ENCODE peak calls at places on chromosomes 7 and 10, in eight cellular contexts. J, B, R, P, I, S, T and F are unnamed samples.

GRCh38 chr10:554182-554848 is 135.2 kb downstream of the DIP2C start:
- DNase-seq in P (peak; percentile 69), T (no peak), B (no peak), J (no peak), I (no peak), S (no peak), R (peak; percentile 0), F (no peak)

GRCh38 chr10:102975483-102976057 is 57.5 kb downstream of the CNNM2 start:
- DNase-seq in I (no peak), T (no peak), J (no peak), S (no peak), P (no peak), B (no peak), R (no peak), F (no peak)

GRCh38 chr10:52940921-52941320 is 168.3 kb upstream of the MBL2 start:
- DNase-seq in J (no peak), T (no peak), I (peak; percentile 9), P (no peak), S (no peak), R (no peak), B (no peak), F (no peak)

GRCh38 chr10:30282226-30282625 is 66.9 kb downstream of the MTPAP start:
- DNase-seq in T (no peak), B (no peak), J (no peak), R (no peak), P (no peak), S (no peak), I (no peak), F (no peak)

GRCh38 chr7:95493247-95493646 is 7.5 kb downstream of the ASB4 start:
- DNase-seq in I (peak; percentile 33), P (peak; percentile 63), J (no peak), S (no peak), R (no peak), B (no peak), T (no peak), F (no peak)

GRCh38 chr10:112701528-112702295 is 248.3 kb upstream of the TCF7L2 start:
- DNase-seq in I (no peak), S (no peak), J (no peak), P (no peak), T (no peak), R (no peak), B (no peak), F (no peak)

GRCh38 chr7:101882595-101883564 is 65.5 kb downstream of the CUX1 start:
- DNase-seq in T (peak; percentile 79), B (peak; percentile 89), I (peak; percentile 100), R (peak; percentile 91), S (no peak), P (peak; percentile 100), J (peak; percentile 89), F (no peak)

GRCh38 chr7:102914585-102914984 is 1.8 kb downstream of the LRRC17 start:
- DNase-seq in I (no peak), B (peak; percentile 48), T (peak; percentile 67), S (no peak), P (peak; percentile 92), J (no peak), R (no peak), F (no peak)

GRCh38 chr10:49691588-49691987 is 12.1 kb downstream of the C10orf53 start:
- DNase-seq in T (no peak), I (no peak), P (no peak), S (no peak), R (no peak), J (no peak), B (no peak), F (no peak)

GRCh38 chr10:49686651-49687050 is 7.2 kb downstream of the C10orf53 start:
- DNase-seq in R (no peak), P (no peak), J (no peak), B (no peak), T (no peak), I (no peak), S (no peak), F (no peak)

GRCh38 chr10:49690673-49691356 is 11.4 kb downstream of the C10orf53 start:
- DNase-seq in R (no peak), I (no peak), B (no peak), S (no peak), T (no peak), P (peak; percentile 46), J (no peak), F (peak; percentile 22)

GRCh38 chr10:49688920-49689319 is 9.5 kb downstream of the C10orf53 start:
- DNase-seq in P (no peak), B (no peak), S (no peak), I (peak; percentile 27), R (no peak), T (no peak), J (no peak), F (no peak)

DNA sequence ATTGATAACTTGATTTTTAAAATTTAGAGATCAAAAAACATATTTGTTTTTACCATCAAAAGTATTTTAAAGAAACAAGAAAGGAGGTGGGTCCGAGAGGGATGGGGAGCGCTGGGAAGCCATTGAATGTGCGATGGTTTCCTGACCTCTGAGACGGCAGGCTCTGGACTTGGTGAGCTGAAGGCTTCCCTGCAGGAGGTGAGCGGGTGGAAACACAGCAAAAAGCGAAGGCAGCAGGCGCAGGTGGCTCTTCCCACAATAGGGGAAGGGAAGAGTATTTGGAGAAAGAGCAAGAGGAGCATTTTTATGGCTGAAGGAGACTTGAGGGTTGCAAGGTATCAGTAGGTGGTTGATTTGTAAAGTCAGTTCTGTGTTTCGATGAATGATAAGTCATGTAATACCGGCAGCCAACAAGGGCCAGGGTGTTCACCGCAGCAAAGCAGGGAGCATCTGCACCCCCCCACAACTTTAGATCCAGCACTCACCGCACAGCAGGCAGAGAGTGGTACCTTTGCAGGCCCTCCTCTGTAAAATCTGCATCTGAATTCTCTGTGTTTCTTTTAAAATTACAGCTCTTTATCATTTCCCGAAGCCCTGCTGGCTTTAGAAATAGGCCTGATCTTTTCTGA is 10.5 kb downstream of the C10orf53 start:
- DNase-seq in T (no peak), S (no peak), J (no peak), R (no peak), B (no peak), I (no peak), P (no peak), F (no peak)
- TF ChIP-seq CTCF in T (no peak), S (no peak), J (no peak), R (no peak), B (no peak), I (no peak), P (no peak), F (no peak)

DNA sequence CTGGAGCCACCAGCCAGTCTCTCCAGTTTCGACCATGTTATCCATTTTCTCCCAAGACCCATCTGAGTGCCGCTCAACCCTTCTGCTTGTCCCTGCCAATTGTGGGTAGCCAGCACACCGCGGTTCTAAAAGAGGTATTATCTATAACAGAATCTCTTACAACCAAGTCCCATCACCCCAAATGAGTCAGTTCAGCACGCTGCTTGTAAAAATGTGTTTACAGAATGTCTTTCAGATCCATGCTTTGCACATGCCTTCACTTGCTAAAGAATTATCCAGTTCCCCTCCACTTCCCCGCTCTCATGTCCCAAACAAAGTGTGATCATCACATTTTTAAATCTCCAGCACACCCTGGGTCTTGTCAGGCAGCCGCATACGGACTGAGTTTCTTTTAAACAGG is 29.6 kb upstream of the FGFR2 start:
- DNase-seq in J (no peak), B (no peak), T (peak; percentile 13), S (no peak), I (peak; percentile 85), R (no peak), P (no peak), F (no peak)
- H3K4me3 ChIP-seq in J (no peak overlapping the region), B (no peak overlapping the region), T (no peak overlapping the region), S (no peak overlapping the region), I (no peak overlapping the region), R (no peak overlapping the region), P (no peak overlapping the region), F (no peak overlapping the region)

DNA sequence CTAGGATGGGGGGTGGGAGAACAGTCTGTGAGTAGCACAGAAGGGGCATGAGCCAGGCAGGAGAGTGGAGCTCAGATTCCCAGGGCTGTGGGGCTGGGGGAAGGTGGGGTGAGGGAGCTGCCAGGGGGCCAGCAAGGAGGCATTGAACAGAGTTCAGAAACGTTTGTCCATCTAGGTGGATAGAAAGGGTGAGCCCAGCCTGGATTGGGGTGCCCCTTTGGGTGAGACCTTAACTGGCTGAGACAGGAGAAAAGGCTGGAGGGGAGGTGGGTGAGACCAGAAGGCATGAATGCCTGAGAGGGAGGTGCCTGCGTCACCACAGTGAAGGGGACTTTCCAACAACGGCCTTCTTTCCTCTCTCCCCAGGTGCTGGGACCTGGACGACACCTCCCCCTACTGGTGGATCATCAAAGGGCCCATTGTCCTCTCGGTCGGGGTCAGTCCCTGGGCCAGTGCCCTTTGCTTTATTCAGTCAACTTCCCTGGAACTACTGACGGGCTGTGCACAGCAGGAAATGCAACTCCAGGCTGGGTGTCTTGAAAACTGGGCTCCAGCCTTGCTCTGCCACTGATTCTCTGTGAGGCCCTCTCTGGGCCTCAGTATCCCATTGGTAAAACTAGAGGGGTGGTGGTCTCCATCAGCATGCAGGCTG is 11.0 kb downstream of the GHRHR start:
- DNase-seq in I (peak; percentile 62), B (peak; percentile 83), J (no peak), R (peak; percentile 79), S (peak; percentile 51), T (no peak), P (peak; percentile 60), F (peak; percentile 70)
- TF ChIP-seq CTCF in I (peak; percentile 54), B (peak; percentile 86), J (no peak), R (peak; percentile 86), S (peak; percentile 94), T (peak; percentile 72), P (peak; percentile 73), F (peak; percentile 92)

GRCh38 chr10:116990276-116990800 is 14.6 kb downstream of the SHTN1 start:
- DNase-seq in B (no peak), I (no peak), R (no peak), J (no peak), P (no peak), T (no peak), S (no peak), F (no peak)
- H3K4me3 ChIP-seq in B (no peak overlapping the region), I (no peak overlapping the region), R (no peak overlapping the region), J (no peak overlapping the region), P (no peak overlapping the region), T (no peak overlapping the region), S (no peak overlapping the region), F (no peak overlapping the region)

GRCh38 chr10:85148693-85149640 is 820.6 kb downstream of the CCSER2 start:
- DNase-seq in B (no peak), I (no peak), R (peak; percentile 40), P (no peak), J (no peak), T (no peak), S (no peak), F (no peak)
- TF ChIP-seq CTCF in B (no peak), I (no peak), R (no peak), P (no peak), J (no peak), T (no peak), S (no peak), F (no peak)